ENCODE peak calls at places on chromosomes 2 and 18, in five cellular contexts. One of them, this sample, is unnamed.

GRCh38 chr2:203436496-203436895 is 98.6 kb downstream of the RAPH1 start:
- DNase-seq in heart left ventricle: no peak
- DNase-seq in Caco-2: no peak
- DNase-seq in left ventricle myocardium inferior: no peak
- DNase-seq in AG04450: no peak
- DNase-seq in this sample: no peak

GRCh38 chr2:74544634-74545033 is 9.1 kb downstream of the LOXL3 start:
- DNase-seq in AG04450: no peak
- DNase-seq in left ventricle myocardium inferior: no peak
- DNase-seq in Caco-2: peak; percentile 44
- DNase-seq in heart left ventricle: no peak
- DNase-seq in this sample: no peak

GRCh38 chr2:83069724-83070123 is 1389.4 kb downstream of the SUCLG1 start:
- DNase-seq in AG04450: no peak
- DNase-seq in left ventricle myocardium inferior: no peak
- DNase-seq in heart left ventricle: no peak
- DNase-seq in Caco-2: no peak
- DNase-seq in this sample: no peak

GRCh38 chr18:44520981-44521672 is 159.6 kb upstream of the SETBP1 start:
- DNase-seq in left ventricle myocardium inferior: no peak
- DNase-seq in Caco-2: no peak
- DNase-seq in AG04450: no peak
- DNase-seq in heart left ventricle: no peak
- DNase-seq in this sample: no peak

GRCh38 chr18:21272016-21272582 is 30.1 kb downstream of the GREB1L start:
- DNase-seq in Caco-2: no peak
- DNase-seq in heart left ventricle: no peak
- DNase-seq in left ventricle myocardium inferior: no peak
- DNase-seq in AG04450: no peak
- DNase-seq in this sample: no peak

GRCh38 chr2:18473241-18473841 is 87.1 kb downstream of the RDH14 start:
- DNase-seq in left ventricle myocardium inferior: peak; percentile 21
- DNase-seq in heart left ventricle: no peak
- DNase-seq in AG04450: peak; percentile 80
- DNase-seq in Caco-2: no peak
- DNase-seq in this sample: no peak

GRCh38 chr18:63213936-63214671 is 105.5 kb downstream of the BCL2 start:
- DNase-seq in left ventricle myocardium inferior: no peak
- DNase-seq in AG04450: no peak
- DNase-seq in Caco-2: no peak
- DNase-seq in heart left ventricle: no peak
- DNase-seq in this sample: no peak

GRCh38 chr2:168935810-168936581 is 34.9 kb downstream of the G6PC2 start:
- DNase-seq in heart left ventricle: no peak
- DNase-seq in Caco-2: no peak
- DNase-seq in left ventricle myocardium inferior: no peak
- DNase-seq in AG04450: no peak
- DNase-seq in this sample: no peak

GRCh38 chr2:138474093-138474834 is 27.3 kb upstream of the SPOPL start:
- DNase-seq in heart left ventricle: no peak
- DNase-seq in Caco-2: no peak
- DNase-seq in AG04450: no peak
- DNase-seq in left ventricle myocardium inferior: no peak
- DNase-seq in this sample: no peak

GRCh38 chr2:236343400-236344161 is 79.4 kb upstream of the ASB18 start:
- DNase-seq in Caco-2: peak; percentile 53
- DNase-seq in left ventricle myocardium inferior: no peak
- DNase-seq in AG04450: peak; percentile 39
- DNase-seq in heart left ventricle: no peak
- DNase-seq in this sample: peak; percentile 60

GRCh38 chr2:239601201-239601851 is 200.5 kb upstream of the HDAC4 start:
- DNase-seq in heart left ventricle: no peak
- DNase-seq in AG04450: no peak
- DNase-seq in Caco-2: no peak
- DNase-seq in left ventricle myocardium inferior: no peak
- DNase-seq in this sample: no peak

GRCh38 chr2:73268831-73269685 is 15.2 kb downstream of the FBXO41 start:
- DNase-seq in left ventricle myocardium inferior: no peak
- DNase-seq in Caco-2: peak; percentile 90
- DNase-seq in AG04450: no peak
- DNase-seq in heart left ventricle: no peak
- DNase-seq in this sample: no peak

GRCh38 chr2:200689115-200689514 is 103.3 kb downstream of the AOX1 start:
- DNase-seq in Caco-2: no peak
- DNase-seq in left ventricle myocardium inferior: no peak
- DNase-seq in AG04450: no peak
- DNase-seq in heart left ventricle: no peak
- DNase-seq in this sample: no peak

GRCh38 chr18:41315134-41315533 is 639.9 kb upstream of the PIK3C3 start:
- DNase-seq in left ventricle myocardium inferior: no peak
- DNase-seq in Caco-2: no peak
- DNase-seq in heart left ventricle: no peak
- DNase-seq in AG04450: no peak
- DNase-seq in this sample: no peak

GRCh38 chr2:173821451-173821850 is 143.7 kb downstream of the SP3 start:
- DNase-seq in heart left ventricle: no peak
- DNase-seq in left ventricle myocardium inferior: no peak
- DNase-seq in AG04450: no peak
- DNase-seq in Caco-2: no peak
- DNase-seq in this sample: no peak

GRCh38 chr2:110679337-110679707 is 1.5 kb upstream of the BUB1 start:
- DNase-seq in Caco-2: no peak
- DNase-seq in AG04450: no peak
- DNase-seq in left ventricle myocardium inferior: no peak
- DNase-seq in heart left ventricle: no peak
- DNase-seq in this sample: no peak

GRCh38 chr18:63869374-63869773 is 18.1 kb upstream of the SERPINB2 start:
- DNase-seq in left ventricle myocardium inferior: no peak
- DNase-seq in AG04450: peak; percentile 70
- DNase-seq in heart left ventricle: no peak
- DNase-seq in Caco-2: no peak
- DNase-seq in this sample: no peak

GRCh38 chr2:205024822-205025518 is 479.7 kb downstream of the PARD3B start:
- DNase-seq in left ventricle myocardium inferior: no peak
- DNase-seq in Caco-2: no peak
- DNase-seq in AG04450: peak; percentile 77
- DNase-seq in heart left ventricle: no peak
- DNase-seq in this sample: no peak

GRCh38 chr2:85248741-85249524 is 78.9 kb downstream of the TGOLN2 start:
- DNase-seq in left ventricle myocardium inferior: peak; percentile 42
- DNase-seq in Caco-2: no peak
- DNase-seq in heart left ventricle: no peak
- DNase-seq in AG04450: peak; percentile 82
- DNase-seq in this sample: peak; percentile 40

GRCh38 chr2:38093503-38093902 is 17.6 kb upstream of the CYP1B1 start:
- DNase-seq in AG04450: no peak
- DNase-seq in left ventricle myocardium inferior: no peak
- DNase-seq in Caco-2: no peak
- DNase-seq in heart left ventricle: no peak
- DNase-seq in this sample: no peak

GRCh38 chr2:10654069-10654468 is 35.7 kb downstream of the NOL10 start:
- DNase-seq in heart left ventricle: no peak
- DNase-seq in Caco-2: no peak
- DNase-seq in left ventricle myocardium inferior: no peak
- DNase-seq in AG04450: no peak
- DNase-seq in this sample: no peak

GRCh38 chr2:37560863-37561614 is 110.4 kb downstream of the CDC42EP3 start:
- DNase-seq in heart left ventricle: no peak
- DNase-seq in Caco-2: peak; percentile 18
- DNase-seq in AG04450: no peak
- DNase-seq in left ventricle myocardium inferior: no peak
- DNase-seq in this sample: no peak

GRCh38 chr18:78526923-78527775 is 452.5 kb upstream of the SALL3 start:
- DNase-seq in heart left ventricle: no peak
- DNase-seq in left ventricle myocardium inferior: no peak
- DNase-seq in Caco-2: no peak
- DNase-seq in AG04450: no peak
- DNase-seq in this sample: no peak

GRCh38 chr2:240502430-240503121 is 55.2 kb downstream of the ANKMY1 start:
- DNase-seq in AG04450: no peak
- DNase-seq in Caco-2: no peak
- DNase-seq in heart left ventricle: no peak
- DNase-seq in left ventricle myocardium inferior: no peak
- DNase-seq in this sample: no peak

GRCh38 chr2:2699117-2699497 is 368.0 kb upstream of the MYT1L start:
- DNase-seq in AG04450: no peak
- DNase-seq in left ventricle myocardium inferior: no peak
- DNase-seq in heart left ventricle: no peak
- DNase-seq in Caco-2: no peak
- DNase-seq in this sample: no peak

GRCh38 chr2:63488118-63488713 is 100.1 kb downstream of the WDPCP start:
- DNase-seq in Caco-2: peak; percentile 41
- DNase-seq in AG04450: no peak
- DNase-seq in left ventricle myocardium inferior: no peak
- DNase-seq in heart left ventricle: no peak
- DNase-seq in this sample: peak; percentile 1

GRCh38 chr18:46207985-46208384 is 103.8 kb downstream of the HAUS1 start:
- DNase-seq in left ventricle myocardium inferior: no peak
- DNase-seq in AG04450: no peak
- DNase-seq in Caco-2: no peak
- DNase-seq in heart left ventricle: no peak
- DNase-seq in this sample: no peak

DNA sequence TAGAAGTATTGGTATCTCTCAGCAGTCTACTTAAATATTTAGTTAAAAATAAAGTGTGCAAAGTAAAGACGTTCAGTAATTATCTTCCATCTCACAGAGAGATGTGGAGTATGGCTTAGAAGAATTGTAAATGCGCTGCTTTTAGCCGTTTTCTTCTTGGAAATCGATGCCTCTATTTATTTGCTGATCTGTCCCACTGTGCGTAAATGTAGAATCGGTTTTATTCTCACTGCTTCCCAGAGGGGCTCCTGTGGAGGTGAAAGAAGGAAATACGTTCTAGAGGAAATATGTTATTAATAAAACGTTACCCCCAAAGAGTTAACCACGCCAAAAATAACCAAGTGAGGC is 1.9 kb downstream of the NPAS2 start:
- DNase-seq in heart left ventricle: no peak
- DNase-seq in AG04450: no peak
- DNase-seq in left ventricle myocardium inferior: no peak
- DNase-seq in Caco-2: no peak
- DNase-seq in this sample: no peak
- H3K4me3 ChIP-seq in heart left ventricle: peak overlapping the region; percentile 75
- H3K4me3 ChIP-seq in AG04450: no peak overlapping the region
- H3K4me3 ChIP-seq in left ventricle myocardium inferior: peak overlapping the region; percentile 91
- H3K4me3 ChIP-seq in Caco-2: no peak overlapping the region
- H3K4me3 ChIP-seq in this sample: no peak overlapping the region

DNA sequence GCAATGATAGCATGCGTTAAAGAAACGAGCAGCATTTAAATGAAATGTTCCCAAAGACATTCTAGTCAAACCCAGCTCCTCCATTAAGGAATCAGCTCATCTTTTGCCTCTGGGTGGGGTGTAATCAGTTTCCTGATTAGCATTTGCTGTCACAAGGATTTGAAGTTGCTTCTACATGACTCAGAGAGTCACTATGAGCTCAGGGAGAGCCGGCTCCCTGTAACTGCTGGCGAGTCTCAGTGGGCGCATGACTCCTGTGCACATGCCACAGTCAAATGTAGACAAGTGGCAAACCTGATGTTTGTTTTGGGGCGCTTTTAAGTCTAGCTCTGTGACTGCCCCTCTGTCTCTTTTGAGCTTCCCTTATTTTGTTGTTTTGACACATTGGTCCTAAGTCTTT is 442.3 kb upstream of the CELF4 start:
- DNase-seq in Caco-2: no peak
- DNase-seq in left ventricle myocardium inferior: no peak
- DNase-seq in heart left ventricle: no peak
- DNase-seq in AG04450: no peak
- DNase-seq in this sample: no peak
- TF ChIP-seq CTCF in Caco-2: no peak
- TF ChIP-seq CTCF in left ventricle myocardium inferior: no peak
- TF ChIP-seq CTCF in heart left ventricle: no peak
- TF ChIP-seq CTCF in AG04450: no peak
- TF ChIP-seq CTCF in this sample: no peak

GRCh38 chr2:42999391-42999811 is 207.0 kb upstream of the HAAO start:
- DNase-seq in AG04450: no peak
- DNase-seq in Caco-2: peak; percentile 73
- DNase-seq in heart left ventricle: no peak
- DNase-seq in left ventricle myocardium inferior: no peak
- DNase-seq in this sample: no peak

GRCh38 chr2:42998721-42999120 is 206.3 kb upstream of the HAAO start:
- DNase-seq in Caco-2: no peak
- DNase-seq in AG04450: no peak
- DNase-seq in left ventricle myocardium inferior: no peak
- DNase-seq in heart left ventricle: no peak
- DNase-seq in this sample: no peak

GRCh38 chr2:42999856-43000241 is 207.5 kb upstream of the HAAO start:
- DNase-seq in left ventricle myocardium inferior: no peak
- DNase-seq in Caco-2: peak; percentile 37
- DNase-seq in heart left ventricle: no peak
- DNase-seq in AG04450: no peak
- DNase-seq in this sample: no peak

GRCh38 chr2:42995752-42996422 is 203.5 kb upstream of the HAAO start:
- DNase-seq in heart left ventricle: no peak
- DNase-seq in AG04450: no peak
- DNase-seq in left ventricle myocardium inferior: no peak
- DNase-seq in Caco-2: no peak
- DNase-seq in this sample: no peak

DNA sequence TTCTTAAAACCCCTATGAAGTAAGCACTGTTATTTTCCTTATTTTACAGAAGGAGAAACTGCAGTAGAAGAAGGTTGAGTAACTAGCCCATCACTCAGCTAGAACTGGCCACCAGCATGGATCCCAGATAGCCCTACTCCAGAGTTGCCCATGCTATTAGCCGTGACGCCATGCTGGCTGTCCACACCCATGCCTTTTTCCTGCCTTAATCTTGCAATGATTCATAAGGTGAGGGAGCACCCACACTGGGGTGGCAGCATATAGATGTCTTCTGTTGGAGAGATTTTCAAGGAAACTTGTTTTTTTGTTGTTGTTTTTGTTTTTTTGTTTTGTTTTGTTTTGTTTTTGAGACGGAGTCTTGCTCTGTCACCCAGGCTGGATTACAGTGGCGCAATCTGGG is 204.1 kb upstream of the HAAO start:
- DNase-seq in Caco-2: no peak
- DNase-seq in left ventricle myocardium inferior: no peak
- DNase-seq in AG04450: no peak
- DNase-seq in heart left ventricle: no peak
- DNase-seq in this sample: no peak
- H3K4me3 ChIP-seq in Caco-2: no peak overlapping the region
- H3K4me3 ChIP-seq in left ventricle myocardium inferior: no peak overlapping the region
- H3K4me3 ChIP-seq in AG04450: no peak overlapping the region
- H3K4me3 ChIP-seq in heart left ventricle: no peak overlapping the region
- H3K4me3 ChIP-seq in this sample: no peak overlapping the region

DNA sequence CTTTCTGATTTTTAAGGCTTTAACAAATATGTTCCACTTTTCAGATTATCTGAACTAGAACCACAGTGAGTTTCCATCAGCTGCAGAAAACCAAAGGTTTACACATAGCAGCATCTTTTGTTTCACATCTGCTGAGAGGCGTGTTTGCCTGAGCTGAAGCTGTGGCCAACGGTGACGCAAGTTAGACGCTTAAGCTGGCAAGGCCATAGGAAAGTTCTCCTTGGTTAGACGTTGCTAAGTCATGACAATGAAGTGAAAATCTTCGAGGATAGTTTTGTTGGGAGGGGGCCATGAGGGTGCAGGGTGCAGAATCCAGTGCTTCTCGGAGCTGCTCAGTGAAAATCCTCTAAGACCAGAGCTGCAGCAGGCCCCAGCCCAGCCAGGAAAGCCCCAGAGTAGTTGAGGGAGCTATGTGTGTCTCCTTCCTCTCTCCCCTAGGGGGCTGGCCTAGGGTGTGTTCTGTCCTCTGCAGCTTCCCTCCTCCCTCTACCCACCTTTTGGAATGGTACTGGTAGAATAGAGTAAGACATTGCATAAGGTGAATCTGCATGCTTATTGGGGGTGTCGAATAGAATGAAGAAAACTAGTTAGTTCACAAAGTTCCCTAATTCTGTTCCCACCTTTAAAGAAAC is 105.4 kb downstream of the FHOD3 start:
- DNase-seq in heart left ventricle: peak; percentile 80
- DNase-seq in left ventricle myocardium inferior: peak; percentile 73
- DNase-seq in Caco-2: no peak
- DNase-seq in AG04450: peak; percentile 30
- DNase-seq in this sample: no peak
- TF ChIP-seq CTCF in heart left ventricle: no peak
- TF ChIP-seq CTCF in left ventricle myocardium inferior: peak; percentile 22
- TF ChIP-seq CTCF in Caco-2: no peak
- TF ChIP-seq CTCF in AG04450: no peak
- TF ChIP-seq CTCF in this sample: no peak